ENCODE peak calls at places on chromosomes 3 and 15, in ten cellular contexts. A is T-cell, C is aorta, O is T follicular helper cell, M is T1000, Z is DMS79 treated with DMSO at 0.1 percent for 48 hours, I is fibroblast of mammary gland, J is substantia nigra, E is A673, H is activated gamma-delta T cell treated with Interleukin-2 at 50 U/mL for 16 hours. L is an unnamed sample.
A peak's percentile ranks its signal among the peaks of the same experiment; 100 is the strongest.

GRCh38 chr15:25437751-25438600 is 848 bp downstream of the UBE3A start:
- DNase-seq in A (peak; percentile 42), C (peak; percentile 89), O (peak; percentile 11), M (peak; percentile 2), Z (peak; percentile 26), I (peak; percentile 46), J (peak; percentile 52), E (peak; percentile 76), H (peak; percentile 48), L (no peak)

GRCh38 chr15:53811530-53811929 is 52.1 kb upstream of the WDR72 start:
- DNase-seq in A (no peak), C (no peak), O (no peak), M (no peak), Z (peak; percentile 38), I (peak; percentile 11), J (no peak), E (peak; percentile 1), H (no peak), L (no peak)

GRCh38 chr3:146342971-146343370 is 92.1 kb upstream of the PLSCR4 start:
- DNase-seq in A (no peak), C (no peak), O (no peak), M (no peak), Z (no peak), I (peak; percentile 81), J (no peak), E (no peak), H (no peak), L (no peak)

GRCh38 chr3:196686436-196686835 is 25.6 kb downstream of the CEP19 start:
- DNase-seq in A (no peak), C (no peak), O (no peak), M (no peak), Z (no peak), I (peak; percentile 46), J (no peak), E (peak; percentile 31), H (no peak), L (no peak)

GRCh38 chr3:162764672-162765071 is 1268.1 kb downstream of the OTOL1 start:
- DNase-seq in A (no peak), C (no peak), O (no peak), M (no peak), Z (no peak), I (peak; percentile 48), J (no peak), E (peak; percentile 7), H (no peak), L (no peak)

GRCh38 chr3:107438671-107439070 is 61.4 kb downstream of the CCDC54 start:
- DNase-seq in A (no peak), C (no peak), O (no peak), M (no peak), Z (no peak), I (no peak), J (no peak), E (no peak), H (no peak), L (no peak)

GRCh38 chr3:66885326-66886000 is 112.6 kb upstream of the KBTBD8 start:
- DNase-seq in A (no peak), C (no peak), O (no peak), M (no peak), Z (no peak), I (peak; percentile 38), J (no peak), E (peak; percentile 0), H (no peak), L (no peak)

GRCh38 chr15:59420108-59420507 is 17.9 kb upstream of the FAM81A start:
- DNase-seq in A (no peak), C (no peak), O (no peak), M (no peak), Z (no peak), I (no peak), J (no peak), E (no peak), H (no peak), L (no peak)

GRCh38 chr15:67931861-67932260 is 92.0 kb upstream of the RNU6-1 start:
- DNase-seq in A (no peak), C (no peak), O (no peak), M (no peak), Z (no peak), I (peak; percentile 34), J (no peak), E (no peak), H (no peak), L (no peak)

GRCh38 chr3:126889276-126890201 is 93.4 kb upstream of the PLXNA1 start:
- DNase-seq in A (no peak), C (no peak), O (no peak), M (no peak), Z (peak; percentile 48), I (no peak), J (no peak), E (no peak), H (no peak), L (no peak)

GRCh38 chr3:111331306-111331705 is 210.7 kb upstream of the CD96 start:
- DNase-seq in A (no peak), C (no peak), O (no peak), M (no peak), Z (no peak), I (no peak), J (no peak), E (no peak), H (no peak), L (no peak)

GRCh38 chr3:127428344-127429001 is 140.6 kb upstream of the PRR20G start:
- DNase-seq in A (no peak), C (no peak), O (no peak), M (no peak), Z (peak; percentile 22), I (peak; percentile 2), J (no peak), E (peak; percentile 75), H (no peak), L (no peak)

GRCh38 chr15:88834211-88834812 is 31.1 kb downstream of the ACAN start:
- DNase-seq in A (no peak), C (peak; percentile 89), O (peak; percentile 19), M (no peak), Z (no peak), I (peak; percentile 33), J (peak; percentile 64), E (peak; percentile 39), H (peak; percentile 11), L (no peak)

GRCh38 chr3:171044828-171045793 is 18.6 kb upstream of the SLC2A2 start:
- DNase-seq in A (no peak), C (no peak), O (no peak), M (no peak), Z (no peak), I (peak; percentile 91), J (no peak), E (no peak), H (no peak), L (no peak)

GRCh38 chr3:11606865-11607440 is 36.8 kb downstream of the VGLL4 start:
- DNase-seq in A (no peak), C (no peak), O (no peak), M (no peak), Z (no peak), I (no peak), J (no peak), E (no peak), H (no peak), L (no peak)

GRCh38 chr15:38085104-38085503 is 150.7 kb downstream of the TMCO5A start:
- DNase-seq in A (no peak), C (no peak), O (no peak), M (no peak), Z (no peak), I (no peak), J (no peak), E (no peak), H (no peak), L (no peak)

GRCh38 chr15:55859681-55860080 is 116.7 kb upstream of the PRTG start:
- DNase-seq in A (no peak), C (no peak), O (no peak), M (no peak), Z (no peak), I (no peak), J (no peak), E (no peak), H (no peak), L (no peak)

GRCh38 chr3:171865191-171865865 is 22.2 kb downstream of the TMEM212 start:
- DNase-seq in A (no peak), C (no peak), O (no peak), M (no peak), Z (no peak), I (no peak), J (no peak), E (no peak), H (no peak), L (no peak)

GRCh38 chr3:69288161-69288895 is 97.6 kb downstream of the FRMD4B start:
- DNase-seq in A (no peak), C (no peak), O (no peak), M (no peak), Z (no peak), I (no peak), J (no peak), E (peak; percentile 66), H (peak; percentile 5), L (no peak)

GRCh38 chr3:50264389-50264963 is 4.5 kb upstream of the SEMA3B start:
- DNase-seq in A (no peak), C (peak; percentile 94), O (no peak), M (peak; percentile 92), Z (no peak), I (peak; percentile 77), J (peak; percentile 39), E (peak; percentile 67), H (no peak), L (peak; percentile 94)

GRCh38 chr3:42685891-42686820 is 819 bp downstream of the KLHL40 start:
- DNase-seq in A (no peak), C (peak; percentile 75), O (no peak), M (no peak), Z (no peak), I (no peak), J (no peak), E (no peak), H (no peak), L (no peak)

GRCh38 chr15:33064878-33065277 is 129.6 kb downstream of the FMN1 start:
- DNase-seq in A (no peak), C (no peak), O (no peak), M (no peak), Z (peak; percentile 1), I (peak; percentile 53), J (no peak), E (no peak), H (no peak), L (no peak)

GRCh38 chr3:74426571-74426970 is 187.9 kb downstream of the CNTN3 start:
- DNase-seq in A (no peak), C (no peak), O (no peak), M (no peak), Z (no peak), I (peak; percentile 59), J (no peak), E (no peak), H (no peak), L (no peak)

GRCh38 chr3:173891272-173892100 is 493.9 kb downstream of the NLGN1 start:
- DNase-seq in A (no peak), C (no peak), O (no peak), M (no peak), Z (peak; percentile 22), I (peak; percentile 11), J (no peak), E (no peak), H (no peak), L (no peak)

GRCh38 chr15:96335429-96335807 is 4.9 kb downstream of the NR2F2 start:
- DNase-seq in A (no peak), C (no peak), O (no peak), M (no peak), Z (no peak), I (peak; percentile 57), J (no peak), E (peak; percentile 39), H (no peak), L (no peak)

GRCh38 chr15:59372352-59373211 is at the start of gene MYO1E:
- DNase-seq in A (no peak), C (peak; percentile 93), O (no peak), M (peak; percentile 85), Z (peak; percentile 71), I (peak; percentile 97), J (peak; percentile 81), E (peak; percentile 95), H (peak; percentile 14), L (peak; percentile 96)

GRCh38 chr3:61574854-61575253 is 13.5 kb downstream of the PTPRG start:
- DNase-seq in A (no peak), C (no peak), O (no peak), M (peak; percentile 91), Z (no peak), I (peak; percentile 100), J (no peak), E (no peak), H (no peak), L (no peak)

GRCh38 chr3:106206165-106206564 is 337.4 kb upstream of the CBLB start:
- DNase-seq in A (peak; percentile 13), C (no peak), O (no peak), M (no peak), Z (no peak), I (peak; percentile 47), J (no peak), E (peak; percentile 94), H (peak; percentile 5), L (no peak)

L was measured in esophagus muscularis mucosa.